ENCODE peak calls at places on chromosomes 11 and 22, in seven cellular contexts. B is posterior vena cava; U is Calu3; C is lung; V is activated CD4-positive, alpha-beta T cell treated with anti-CD3 and anti-CD28 coated beads, Interleukin-2, amount 50 U/mL, for 48 hours; A is NCI-H748 treated with DMSO at 0.1 percent for 48 hours; T is activated T-helper 1 cell treated with anti-CD3 and anti-CD28 coated beads, Interleukin-12 subunit alpha, Interleukin-12 subunit beta, Interleukin-2, Interleukin-4 antibody, amounts not matched to agents 30 ng/mL and 10 ng/mL and 1 ng/mL, durations not matched to agents 14 hours and 24 hours and 36 hours. Q is an unnamed sample.

GRCh38 chr11:76752321-76753175 is 30.6 kb upstream of the TSKU start:
- DNase-seq in C (peak; percentile 76), T (no peak), V (no peak), B (peak; percentile 97), U (peak; percentile 19), A (no peak), Q (no peak)

GRCh38 chr22:48316876-48317250 is 1510.8 kb downstream of the BRD1 start:
- DNase-seq in B (peak; percentile 75), C (no peak), A (no peak), U (no peak), T (no peak), V (no peak), Q (no peak)

GRCh38 chr11:113048820-113049555 is 87.8 kb downstream of the NCAM1 start:
- DNase-seq in C (no peak), B (no peak), U (no peak), V (no peak), A (no peak), T (no peak), Q (no peak)

GRCh38 chr22:36327922-36328551 is 59.7 kb downstream of the MYH9 start:
- DNase-seq in B (no peak), U (no peak), V (no peak), A (no peak), C (no peak), T (no peak), Q (no peak)

GRCh38 chr22:19637405-19638281 is 76.7 kb upstream of the SEPTIN5 start:
- DNase-seq in U (no peak), V (no peak), C (no peak), B (peak; percentile 62), A (no peak), T (no peak), Q (no peak)

GRCh38 chr22:37735054-37735453 is 38.2 kb downstream of the TRIOBP start:
- DNase-seq in B (no peak), C (no peak), V (no peak), U (peak; percentile 84), A (no peak), T (no peak), Q (no peak)

GRCh38 chr11:69186316-69187266 is 30.9 kb downstream of the SMIM38 start:
- DNase-seq in T (no peak), V (no peak), B (no peak), U (no peak), A (no peak), C (no peak), Q (no peak)

GRCh38 chr11:122226810-122227379 is 110.9 kb upstream of the BLID start:
- DNase-seq in A (no peak), U (no peak), T (no peak), C (no peak), B (no peak), V (no peak), Q (no peak)

GRCh38 chr11:31826530-31827438 is 15.7 kb upstream of the PAX6 start:
- DNase-seq in B (no peak), U (no peak), C (no peak), A (no peak), T (no peak), V (no peak), Q (no peak)

GRCh38 chr11:72569966-72570892 is 104.0 kb downstream of the PDE2A start:
- DNase-seq in C (no peak), B (peak; percentile 51), A (no peak), T (no peak), V (peak; percentile 3), U (peak; percentile 69), Q (no peak)

GRCh38 chr22:20567371-20567847 is 60.0 kb downstream of the MED15 start:
- DNase-seq in C (no peak), B (no peak), V (no peak), U (peak; percentile 69), A (no peak), T (no peak), Q (no peak)

GRCh38 chr22:49535527-49536125 is 292.0 kb downstream of the BRD1 start:
- DNase-seq in B (peak; percentile 58), C (no peak), U (no peak), T (no peak), A (no peak), V (no peak), Q (no peak)

GRCh38 chr11:94473177-94473799 is 20.4 kb downstream of the MRE11 start:
- DNase-seq in U (no peak), V (no peak), B (no peak), T (peak; percentile 41), A (no peak), C (no peak), Q (peak; percentile 73)

GRCh38 chr11:34653851-34654490 is 33.1 kb downstream of the EHF start:
- DNase-seq in T (no peak), A (no peak), U (peak; percentile 82), C (peak; percentile 63), B (no peak), V (peak; percentile 32), Q (no peak)

GRCh38 chr22:49197500-49197899 is 630.2 kb downstream of the BRD1 start:
- DNase-seq in V (no peak), A (no peak), C (no peak), U (no peak), T (no peak), B (peak; percentile 43), Q (no peak)

GRCh38 chr22:32985899-32986772 is 72.0 kb downstream of the SYN3 start:
- DNase-seq in C (peak; percentile 76), V (peak; percentile 55), B (no peak), T (peak; percentile 28), A (no peak), U (peak; percentile 79), Q (peak; percentile 10)

GRCh38 chr11:126383301-126384052 is 28.0 kb downstream of the ST3GAL4 start:
- DNase-seq in A (no peak), V (no peak), C (no peak), B (peak; percentile 59), T (no peak), U (no peak), Q (no peak)

GRCh38 chr11:72989727-72990126 is 152.4 kb downstream of the FCHSD2 start:
- DNase-seq in B (no peak), T (no peak), U (no peak), C (no peak), A (no peak), V (no peak), Q (no peak)

GRCh38 chr11:132263875-132264274 is 893.5 kb downstream of the NTM start:
- DNase-seq in U (no peak), B (no peak), V (no peak), T (no peak), A (no peak), C (no peak), Q (no peak)

GRCh38 chr11:45333506-45333971 is 47.4 kb upstream of the SYT13 start:
- DNase-seq in V (peak; percentile 13), U (peak; percentile 27), C (peak; percentile 44), T (no peak), B (no peak), A (peak; percentile 26), Q (no peak)

GRCh38 chr22:48919851-48920589 is 907.7 kb downstream of the BRD1 start:
- DNase-seq in B (peak; percentile 74), A (no peak), U (no peak), V (no peak), C (no peak), T (no peak), Q (no peak)

GRCh38 chr22:36966851-36967535 is 52.3 kb downstream of the TST start:
- DNase-seq in T (no peak), A (no peak), V (no peak), U (no peak), C (no peak), B (no peak), Q (no peak)

GRCh38 chr22:19971276-19972124 is 29.9 kb upstream of the TXNRD2 start:
- DNase-seq in A (no peak), B (no peak), V (no peak), C (no peak), U (no peak), T (no peak), Q (no peak)

GRCh38 chr22:29078036-29078868 is 5.4 kb downstream of the KREMEN1 start:
- DNase-seq in T (no peak), A (no peak), C (no peak), B (no peak), U (no peak), V (no peak), Q (no peak)

GRCh38 chr11:31045335-31045734 is 324.2 kb downstream of the DCDC1 start:
- DNase-seq in A (no peak), U (no peak), B (no peak), V (no peak), T (no peak), C (no peak), Q (no peak)

GRCh38 chr11:75374646-75375045 is 23.2 kb upstream of the ARRB1 start:
- DNase-seq in A (no peak), V (no peak), T (no peak), B (peak; percentile 38), C (no peak), U (no peak), Q (no peak)

GRCh38 chr11:47152953-47153950 is 23.4 kb downstream of the ARFGAP2 start:
- DNase-seq in V (peak; percentile 77), U (peak; percentile 86), C (peak; percentile 75), B (peak; percentile 92), A (peak; percentile 86), T (peak; percentile 32), Q (no peak)

GRCh38 chr11:115499891-115500290 is 4.3 kb downstream of the CADM1 start:
- DNase-seq in B (no peak), C (no peak), V (no peak), A (no peak), U (no peak), T (no peak), Q (no peak)

GRCh38 chr11:4190098-4190497 is 95.5 kb downstream of the RRM1 start:
- DNase-seq in A (no peak), U (no peak), B (no peak), V (no peak), C (no peak), T (no peak), Q (no peak)

GRCh38 chr11:16403448-16403803 is 47.1 kb upstream of the SOX6 start:
- DNase-seq in V (no peak), T (no peak), U (no peak), A (no peak), B (no peak), C (no peak), Q (no peak)

GRCh38 chr11:2779499-2779980 is 79.7 kb upstream of the KCNQ1OT1 start:
- DNase-seq in T (no peak), B (peak; percentile 61), U (peak; percentile 0), A (no peak), C (no peak), V (no peak), Q (no peak)

GRCh38 chr11:118913411-118914125 is 12.2 kb downstream of the BCL9L start:
- DNase-seq in B (no peak), T (no peak), U (no peak), A (no peak), C (no peak), V (peak; percentile 41), Q (peak; percentile 46)

GRCh38 chr11:1278766-1279673 is 30.4 kb downstream of the TOLLIP start:
- DNase-seq in V (no peak), A (no peak), C (no peak), U (no peak), T (no peak), B (no peak), Q (no peak)

GRCh38 chr22:50173983-50174355 is 3.4 kb downstream of the PANX2 start:
- DNase-seq in V (no peak), B (no peak), T (no peak), C (no peak), U (no peak), A (no peak), Q (no peak)

GRCh38 chr22:41782316-41782715 is 18.2 kb upstream of the CCDC134 start:
- DNase-seq in V (peak; percentile 44), C (no peak), T (peak; percentile 20), B (no peak), U (no peak), A (no peak), Q (no peak)

GRCh38 chr11:127890026-127890611 is 697.2 kb downstream of the ETS1 start:
- DNase-seq in U (no peak), B (no peak), T (no peak), C (no peak), V (no peak), A (no peak), Q (no peak)

GRCh38 chr11:132289590-132290256 is 919.3 kb downstream of the NTM start:
- DNase-seq in B (no peak), C (no peak), T (no peak), V (no peak), A (no peak), U (no peak), Q (no peak)